ENCODE peak calls at places on chromosomes 12 and 14, in eight cellular contexts. G is psoas muscle, H is aorta, P is right cardiac atrium, U is GM12865, E is cardiac fibroblast, A is fibroblast of lung, J is PC-9. C is an unnamed sample.

GRCh38 chr14:26938054-26938453 is 340.2 kb upstream of the NOVA1 start:
- DNase-seq in G (no peak), H (no peak), P (no peak), U (no peak), E (no peak), A (no peak), J (no peak), C (no peak)

GRCh38 chr14:22811752-22812151 is 3.5 kb downstream of the SLC7A7 start:
- DNase-seq in G (no peak), H (no peak), P (no peak), U (peak), E (peak), A (no peak), J (no peak), C (no peak)

GRCh38 chr14:92561906-92562489 is 48.4 kb downstream of the RIN3 start:
- DNase-seq in G (no peak), H (no peak), P (no peak), U (no peak), E (no peak), A (no peak), J (no peak), C (no peak)

GRCh38 chr12:87300-87699 is 20.7 kb downstream of the IQSEC3 start:
- DNase-seq in G (no peak), H (no peak), P (no peak), U (no peak), E (peak), A (no peak), J (no peak), C (no peak)

GRCh38 chr12:40107803-40108620 is 2.1 kb upstream of the SLC2A13 start:
- DNase-seq in G (no peak), H (no peak), P (peak), U (peak), E (no peak), A (no peak), J (no peak), C (no peak)

GRCh38 chr12:71438670-71439361 is 782 bp upstream of the LGR5 start:
- DNase-seq in G (no peak), H (no peak), P (no peak), U (no peak), E (peak), A (peak), J (peak), C (peak)

GRCh38 chr12:121111684-121112083 is 21.0 kb upstream of the P2RX7 start:
- DNase-seq in G (no peak), H (no peak), P (no peak), U (no peak), E (no peak), A (no peak), J (no peak), C (no peak)

GRCh38 chr12:80551897-80552296 is 107.9 kb downstream of the PTPRQ start:
- DNase-seq in G (no peak), H (no peak), P (no peak), U (no peak), E (peak), A (peak), J (peak), C (peak)

GRCh38 chr14:98198385-98198784 is 1073.6 kb downstream of the BCL11B start:
- DNase-seq in G (no peak), H (no peak), P (no peak), U (peak), E (no peak), A (no peak), J (no peak), C (no peak)

GRCh38 chr12:90854136-90854689 is 100.8 kb downstream of the CCER1 start:
- DNase-seq in G (no peak), H (no peak), P (no peak), U (peak), E (peak), A (peak), J (no peak), C (peak)
- H3K4me3 ChIP-seq in G (no peak), H (no peak), P (no peak), U (no peak), E (no peak), A (no peak), J (no peak), C (peak)

DNA sequence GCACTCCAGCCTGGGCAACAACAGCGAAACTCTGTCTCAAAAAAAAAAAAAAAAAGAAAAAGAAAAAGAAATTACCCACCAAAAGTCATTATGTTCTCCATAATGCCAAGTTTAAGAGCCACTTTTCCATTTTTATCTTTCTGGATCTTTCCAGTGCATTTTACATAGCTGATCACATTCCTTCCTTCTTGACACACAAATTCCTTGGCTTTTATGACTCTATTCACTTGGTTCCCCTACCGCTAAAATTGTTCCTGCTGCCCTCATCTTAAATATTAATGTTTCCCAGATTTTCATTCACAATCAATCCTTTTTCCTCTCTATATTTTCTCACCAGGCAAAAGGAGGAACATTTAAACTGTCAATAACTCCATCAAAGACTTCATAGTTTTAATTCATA is 20.2 kb downstream of the KLHL28 start:
- DNase-seq in G (no peak), H (no peak), P (no peak), U (no peak), E (no peak), A (no peak), J (no peak), C (no peak)
- H3K4me3 ChIP-seq in G (no peak), H (no peak), P (no peak), U (no peak), E (no peak), A (no peak), J (no peak), C (no peak)

DNA sequence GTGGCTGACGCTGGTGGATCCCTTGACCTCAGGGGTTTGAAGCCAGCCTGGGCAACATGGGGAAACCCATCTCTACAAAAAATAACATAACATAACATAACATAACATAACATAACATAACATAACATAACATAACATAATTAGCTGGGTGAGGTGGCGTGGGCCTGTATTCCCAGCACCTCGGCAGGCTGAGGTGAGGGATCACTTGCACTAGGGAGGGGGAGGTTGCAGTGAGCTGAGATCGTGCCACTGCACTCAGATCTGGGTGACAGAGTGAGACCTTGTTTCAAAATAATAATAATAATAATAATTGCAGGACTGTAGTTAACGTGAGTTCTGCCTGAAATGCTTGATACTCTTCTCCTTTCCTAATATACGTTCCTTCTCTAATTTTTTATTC is 1.3 kb downstream of the MAGOHB start:
- DNase-seq in G (no peak), H (peak), P (no peak), U (no peak), E (no peak), A (no peak), J (no peak), C (no peak)
- H3K4me3 ChIP-seq in G (peak), H (no peak), P (peak), U (peak), E (peak), A (peak), J (peak), C (peak)

GRCh38 chr12:7439579-7440505 is 4.1 kb downstream of the CD163L1 start:
- DNase-seq in G (peak), H (peak), P (peak), U (no peak), E (peak), A (peak), J (peak), C (peak)
- H3K4me3 ChIP-seq in G (peak), H (no peak), P (peak), U (no peak), E (peak), A (peak), J (peak), C (peak)

DNA sequence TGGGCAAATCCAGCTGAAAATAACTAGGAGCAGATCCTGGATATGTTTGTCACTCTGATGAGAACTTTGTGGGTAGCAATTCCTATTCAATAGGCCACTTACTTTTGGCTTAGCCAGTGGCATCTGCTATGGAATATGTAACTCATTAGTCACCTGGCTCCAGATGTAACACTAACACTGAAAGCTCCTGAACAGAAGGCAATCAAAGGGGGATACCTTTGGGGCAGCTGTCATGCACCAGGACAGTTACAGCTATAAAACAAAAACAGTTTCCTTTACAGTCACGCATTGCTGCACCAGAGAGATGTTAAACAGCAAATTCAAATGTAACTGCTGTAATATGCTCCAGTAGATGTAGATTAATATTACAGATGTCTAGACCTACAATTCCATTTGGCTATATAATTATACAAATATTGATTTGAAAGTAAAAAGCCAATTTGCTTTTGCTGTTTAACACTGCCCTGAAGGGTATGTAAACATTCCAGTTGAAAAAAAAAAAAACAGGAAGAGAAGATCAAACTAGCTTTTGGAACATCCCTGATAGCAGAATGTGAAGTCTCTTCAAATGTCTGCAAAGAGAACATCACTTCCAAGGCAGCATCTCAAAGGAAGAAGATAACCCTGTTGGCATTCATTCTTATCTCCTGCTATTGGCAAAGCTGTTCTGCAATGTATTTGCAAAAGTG is 18.4 kb downstream of the RACGAP1 start:
- DNase-seq in G (no peak), H (no peak), P (no peak), U (no peak), E (no peak), A (no peak), J (no peak), C (peak)
- H3K4me3 ChIP-seq in G (no peak), H (no peak), P (no peak), U (no peak), E (no peak), A (no peak), J (no peak), C (no peak)

DNA sequence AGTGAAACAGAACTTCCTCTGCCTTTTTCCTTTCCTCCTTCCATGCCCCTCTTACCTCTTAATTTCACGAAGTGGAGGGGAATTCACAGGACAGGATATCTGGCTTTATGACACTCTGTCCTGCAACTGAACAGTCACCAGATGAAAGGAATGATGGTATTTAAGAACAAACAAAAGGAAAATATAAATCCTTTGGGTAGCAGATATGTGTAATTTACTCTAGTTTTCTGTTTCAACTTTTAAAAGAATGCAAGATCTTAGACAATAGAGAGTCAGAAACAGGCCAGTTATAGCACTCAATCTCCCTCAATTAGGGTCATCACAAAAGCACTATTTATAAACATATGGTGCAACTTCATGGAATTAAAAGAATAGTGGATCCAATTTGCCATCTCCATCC is 25.0 kb upstream of the HMGA2 start:
- DNase-seq in G (no peak), H (no peak), P (no peak), U (no peak), E (no peak), A (no peak), J (no peak), C (no peak)
- H3K4me3 ChIP-seq in G (no peak), H (no peak), P (no peak), U (no peak), E (no peak), A (no peak), J (no peak), C (no peak)

GRCh38 chr12:90069711-90070110 is 361.1 kb upstream of the ATP2B1 start:
- DNase-seq in G (no peak), H (no peak), P (no peak), U (no peak), E (no peak), A (no peak), J (no peak), C (no peak)
- H3K4me3 ChIP-seq in G (no peak), H (no peak), P (no peak), U (no peak), E (no peak), A (no peak), J (no peak), C (no peak)

C was measured in foreskin fibroblast.